ENCODE peak calls at places on chromosome 22, in eight cellular contexts. B is HCT116, U is fibroblast of lung, E is H9, T is IMR-90, K is neural progenitor cell, Z is OCI-LY7, J is GM23338. G is an unnamed sample.
A peak's percentile ranks its signal among the peaks of the same experiment; 100 is the strongest.

GRCh38 chr22:37283393-37283937 is 1.2 kb downstream of the CYTH4 start:
- DNase-seq in U (no peak), B (no peak), T (no peak), K (no peak), E (no peak), Z (peak; percentile 56), J (peak; percentile 71), G (no peak)

GRCh38 chr22:46830001-46830715 is 67.7 kb downstream of the TBC1D22A start:
- DNase-seq in K (no peak), Z (no peak), E (no peak), T (peak; percentile 52), J (no peak), B (no peak), U (peak; percentile 84), G (peak; percentile 27)

GRCh38 chr22:38262051-38262795 is 10.6 kb downstream of the TMEM184B start:
- DNase-seq in Z (peak; percentile 64), T (no peak), K (peak; percentile 65), U (peak; percentile 34), J (peak; percentile 85), E (peak; percentile 77), B (no peak), G (no peak)

GRCh38 chr22:24289781-24290181 is 19.1 kb downstream of the SPECC1L start:
- DNase-seq in T (no peak), U (peak; percentile 63), K (peak; percentile 54), B (no peak), J (no peak), Z (no peak), E (no peak), G (no peak)

GRCh38 chr22:43275545-43275981 is 67.6 kb downstream of the SCUBE1 start:
- DNase-seq in E (peak; percentile 69), B (peak; percentile 56), J (peak; percentile 58), Z (no peak), T (peak; percentile 60), K (peak; percentile 51), U (no peak), G (peak; percentile 77)

GRCh38 chr22:37514526-37515051 is 4.6 kb downstream of the CARD10 start:
- DNase-seq in J (no peak), K (no peak), Z (no peak), E (no peak), T (no peak), U (peak; percentile 12), B (no peak), G (no peak)

GRCh38 chr22:28711820-28712777 is 29.5 kb downstream of the CHEK2 start:
- DNase-seq in E (no peak), Z (no peak), B (no peak), J (no peak), K (no peak), U (peak; percentile 96), T (peak; percentile 97), G (peak; percentile 64)

GRCh38 chr22:43038325-43038724 is 23.4 kb upstream of the PACSIN2 start:
- DNase-seq in U (no peak), B (no peak), J (no peak), T (no peak), E (no peak), Z (no peak), K (no peak), G (no peak)

GRCh38 chr22:36680038-36680437 is 23.5 kb downstream of the CACNG2 start:
- DNase-seq in T (no peak), B (no peak), J (no peak), E (no peak), Z (no peak), K (no peak), U (no peak), G (no peak)

GRCh38 chr22:37431811-37432707 is 4.8 kb upstream of the ELFN2 start:
- DNase-seq in U (peak; percentile 100), J (no peak), T (peak; percentile 99), K (no peak), B (peak; percentile 89), Z (no peak), E (no peak), G (peak; percentile 75)

GRCh38 chr22:31094741-31095140 is 12.6 kb downstream of the SELENOM start:
- DNase-seq in K (no peak), J (no peak), U (no peak), B (no peak), Z (no peak), E (no peak), T (no peak), G (no peak)

GRCh38 chr22:27032121-27032761 is 374.9 kb downstream of the MIAT start:
- DNase-seq in U (peak; percentile 6), J (peak; percentile 87), B (no peak), Z (no peak), T (no peak), K (peak; percentile 11), E (peak; percentile 82), G (no peak)

GRCh38 chr22:24578355-24579241 is 14.3 kb downstream of the LRRC75B start:
- DNase-seq in T (peak; percentile 20), K (no peak), E (no peak), U (no peak), Z (no peak), J (no peak), B (no peak), G (peak; percentile 67)

GRCh38 chr22:26229910-26230309 is 60.6 kb downstream of the SEZ6L start:
- DNase-seq in T (no peak), E (no peak), U (no peak), J (no peak), B (no peak), Z (no peak), K (no peak), G (no peak)

GRCh38 chr22:22327723-22328122 is 83.1 kb downstream of the VPREB1 start:
- DNase-seq in K (no peak), T (no peak), Z (no peak), B (no peak), U (no peak), J (no peak), E (no peak), G (no peak)

GRCh38 chr22:36405671-36406070 is 17.9 kb upstream of the MYH9 start:
- DNase-seq in T (no peak), E (no peak), B (no peak), Z (peak; percentile 88), U (no peak), K (no peak), J (no peak), G (no peak)

GRCh38 chr22:23835773-23836144 is 3.0 kb downstream of the DERL3 start:
- DNase-seq in Z (no peak), K (no peak), T (no peak), B (no peak), E (no peak), U (no peak), J (no peak), G (no peak)

GRCh38 chr22:48098243-48098935 is 1335.9 kb downstream of the TBC1D22A start:
- DNase-seq in K (no peak), J (no peak), Z (peak; percentile 96), E (no peak), T (no peak), B (no peak), U (no peak), G (no peak)

GRCh38 chr22:23705358-23705757 is 14.5 kb downstream of the RGL4 start:
- DNase-seq in J (no peak), Z (no peak), U (no peak), K (no peak), E (no peak), B (no peak), T (no peak), G (no peak)

GRCh38 chr22:42353883-42354727 is 78.1 kb downstream of the NFAM1 start:
- DNase-seq in J (peak; percentile 84), Z (no peak), B (no peak), T (peak; percentile 13), U (no peak), K (peak; percentile 79), E (peak; percentile 84), G (peak; percentile 71)

GRCh38 chr22:41681616-41682015 is 7.1 kb downstream of the SNU13 start:
- DNase-seq in U (no peak), Z (peak; percentile 36), E (no peak), T (no peak), B (no peak), J (no peak), K (no peak), G (no peak)

GRCh38 chr22:23315341-23315917 is 135.1 kb downstream of the BCR start:
- DNase-seq in U (peak; percentile 71), T (peak; percentile 86), E (peak; percentile 82), B (peak; percentile 23), J (peak; percentile 67), Z (peak; percentile 56), K (peak; percentile 75), G (peak; percentile 86)

GRCh38 chr22:44193537-44193896 is 12.8 kb downstream of the PARVG start:
- DNase-seq in Z (no peak), J (no peak), K (no peak), E (no peak), U (no peak), B (no peak), T (no peak), G (no peak)

GRCh38 chr22:45235101-45235777 is 5.5 kb downstream of the KIAA0930 start:
- DNase-seq in U (no peak), Z (peak; percentile 90), B (no peak), J (no peak), K (no peak), T (no peak), E (no peak), G (no peak)
- H2AFZ ChIP-seq in U (no peak overlapping the region), Z (no peak overlapping the region), B (no peak overlapping the region), J (no peak overlapping the region), K (no peak overlapping the region), T (no peak overlapping the region), E (no peak overlapping the region), G (no peak overlapping the region)

GRCh38 chr22:19773470-19774040 is 13.0 kb downstream of the TBX1 start:
- DNase-seq in J (no peak), T (no peak), E (no peak), Z (no peak), B (no peak), U (no peak), K (no peak), G (no peak)

GRCh38 chr22:19772422-19772672 is 11.8 kb downstream of the TBX1 start:
- DNase-seq in Z (no peak), T (no peak), B (no peak), U (no peak), J (no peak), K (no peak), E (no peak), G (no peak)

GRCh38 chr22:19774628-19775027 is 14.1 kb downstream of the TBX1 start:
- DNase-seq in T (no peak), K (no peak), B (no peak), Z (no peak), U (no peak), J (no peak), E (no peak), G (no peak)

GRCh38 chr22:19770349-19771220 is 10.0 kb downstream of the TBX1 start:
- DNase-seq in Z (no peak), J (no peak), U (no peak), K (no peak), B (no peak), E (no peak), T (no peak), G (no peak)

GRCh38 chr22:19772673-19773469 is 12.3 kb downstream of the TBX1 start:
- DNase-seq in Z (peak; percentile 98), J (no peak), E (no peak), T (no peak), K (no peak), U (no peak), B (no peak), G (no peak)
- H2AFZ ChIP-seq in Z (peak overlapping the region; percentile 76), J (no peak overlapping the region), E (no peak overlapping the region), T (no peak overlapping the region), K (no peak overlapping the region), U (no peak overlapping the region), B (no peak overlapping the region), G (no peak overlapping the region)

GRCh38 chr22:30077279-30077678 is 3.0 kb upstream of the HORMAD2 start:
- DNase-seq in U (no peak), T (no peak), B (no peak), Z (no peak), E (no peak), J (no peak), K (no peak), G (peak; percentile 35)
- H2AFZ ChIP-seq in U (no peak overlapping the region), T (no peak overlapping the region), B (no peak overlapping the region), Z (no peak overlapping the region), E (no peak overlapping the region), J (no peak overlapping the region), K (no peak overlapping the region), G (no peak overlapping the region)

GRCh38 chr22:17807086-17807485 is 32.8 kb upstream of the BID start:
- DNase-seq in K (no peak), T (no peak), B (no peak), J (no peak), E (no peak), Z (no peak), U (no peak), G (no peak)
- H2AFZ ChIP-seq in K (no peak overlapping the region), T (no peak overlapping the region), B (no peak overlapping the region), J (no peak overlapping the region), E (no peak overlapping the region), Z (no peak overlapping the region), U (no peak overlapping the region), G (no peak overlapping the region)

G was measured in hepatocyte.